ENCODE peak calls at places on chromosomes 4 and X, in four cellular contexts. K is heart left ventricle; L is pancreas; Y is effector memory CD4-positive, alpha-beta T cell. I is an unnamed sample. For H3K4me1, the result is how much of the 10 kb centered on the place peaks cover.

GRCh38 chr4:60611762-60612496 is 588.2 kb upstream of the ADGRL3 start:
- DNase-seq in K (no peak), L (no peak), Y (no peak), I (no peak)

GRCh38 chrX:20542072-20542471 is 275.4 kb upstream of the RPS6KA3 start:
- DNase-seq in K (no peak), L (no peak), Y (no peak), I (no peak)

GRCh38 chr4:889516-889915 is 42.6 kb downstream of the GAK start:
- DNase-seq in K (no peak), L (no peak), Y (no peak), I (no peak)

GRCh38 chr4:60726779-60727178 is 473.3 kb upstream of the ADGRL3 start:
- DNase-seq in K (no peak), L (no peak), Y (no peak), I (no peak)

GRCh38 chrX:34487364-34487763 is 169.7 kb downstream of the TMEM47 start:
- DNase-seq in K (no peak), L (no peak), Y (no peak), I (no peak)

GRCh38 chrX:41045960-41046567 is 39.2 kb upstream of the USP9X start:
- DNase-seq in K (no peak), L (no peak), Y (no peak), I (no peak)

GRCh38 chr4:34202154-34202553 is 2042.2 kb downstream of the ARAP2 start:
- DNase-seq in K (no peak), L (no peak), Y (no peak), I (no peak)

GRCh38 chrX:25226151-25226550 is 210.4 kb upstream of the ARX start:
- DNase-seq in K (no peak), L (no peak), Y (no peak), I (no peak)

GRCh38 chr4:46329118-46329976 is 60.6 kb downstream of the GABRA2 start:
- DNase-seq in K (no peak), L (peak), Y (no peak), I (no peak)

GRCh38 chr4:103111598-103111997 is 12.0 kb upstream of the BDH2 start:
- DNase-seq in K (no peak), L (no peak), Y (no peak), I (no peak)

GRCh38 chrX:17067534-17067933 is 121.1 kb downstream of the REPS2 start:
- DNase-seq in K (no peak), L (no peak), Y (no peak), I (no peak)

GRCh38 chr4:85968945-85969830 is 390.7 kb downstream of the MAPK10 start:
- DNase-seq in K (no peak), L (no peak), Y (no peak), I (no peak)

GRCh38 chr4:7384003-7384928 is 50.5 kb downstream of the PSAPL1 start:
- DNase-seq in K (peak), L (no peak), Y (no peak), I (no peak)

GRCh38 chr4:167052631-167053085 is 181.6 kb downstream of the SPOCK3 start:
- DNase-seq in K (no peak), L (no peak), Y (no peak), I (no peak)

GRCh38 chrX:538311-538710 is 92.3 kb upstream of the SHOX start:
- DNase-seq in K (no peak), L (no peak), Y (no peak), I (no peak)

GRCh38 chr4:173442223-173442932 is 43.5 kb upstream of the SCRG1 start:
- DNase-seq in K (no peak), L (no peak), Y (no peak), I (no peak)

GRCh38 chr4:143241892-143242291 is 57.2 kb downstream of the USP38 start:
- DNase-seq in K (no peak), L (peak), Y (no peak), I (no peak)

GRCh38 chr4:73869130-73870055 is at the start of gene CXCL1:
- DNase-seq in K (peak), L (peak), Y (no peak), I (peak)

GRCh38 chr4:46648088-46648744 is 258.3 kb upstream of the GABRA2 start:
- DNase-seq in K (no peak), L (no peak), Y (no peak), I (no peak)

GRCh38 chr4:123853651-123854050 is 457.1 kb downstream of the SPRY1 start:
- DNase-seq in K (no peak), L (no peak), Y (no peak), I (no peak)

GRCh38 chr4:532588-533317 is 33.7 kb downstream of the PIGG start:
- DNase-seq in K (no peak), L (no peak), Y (no peak), I (no peak)

GRCh38 chrX:72255445-72255844 is 16.6 kb upstream of the ERCC6L start:
- DNase-seq in K (no peak), L (peak), Y (no peak), I (no peak)

GRCh38 chrX:101291204-101291603 is at the start of gene TAF7L:
- DNase-seq in K (no peak), L (no peak), Y (no peak), I (no peak)

GRCh38 chr4:47469951-47470350 is 6.4 kb upstream of the COMMD8 start:
- DNase-seq in K (no peak), L (no peak), Y (no peak), I (no peak)

GRCh38 chr4:15006416-15007024 is 4.2 kb downstream of the CPEB2 start:
- DNase-seq in K (no peak), L (no peak), Y (no peak), I (no peak)

GRCh38 chrX:107537815-107538214 is 88.4 kb downstream of the FRMPD3 start:
- DNase-seq in K (no peak), L (no peak), Y (peak), I (no peak)

GRCh38 chr4:138538743-138539142 is 296.6 kb upstream of the SLC7A11 start:
- DNase-seq in K (no peak), L (no peak), Y (no peak), I (no peak)

DNA sequence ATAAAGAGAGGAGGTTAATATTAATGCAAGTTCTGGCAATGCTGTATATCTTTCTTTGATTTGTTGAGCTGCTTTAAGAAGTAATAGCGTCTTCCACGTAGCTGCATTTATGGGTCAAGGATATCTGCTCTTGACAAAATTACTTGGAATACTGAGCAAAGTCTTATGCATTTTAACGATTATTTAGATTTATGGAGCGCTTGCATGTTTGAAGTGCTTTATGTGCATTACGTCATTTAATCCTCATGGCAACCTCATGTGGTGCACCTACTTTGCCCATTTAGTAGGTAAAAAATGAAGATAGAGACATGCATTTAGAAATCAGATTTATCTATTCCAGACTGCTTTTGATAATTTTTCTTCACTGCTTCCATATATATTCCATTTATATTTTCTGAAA is 46.0 kb downstream of the DTHD1 start:
- DNase-seq in K (no peak), L (no peak), Y (no peak), I (no peak)
- H3K4me1 ChIP-seq in K (under half), L (under half), Y (under half), I (under half)

GRCh38 chr4:24473309-24473721 is 111.0 kb downstream of the DHX15 start:
- DNase-seq in K (peak), L (peak), Y (no peak), I (peak)
- H3K4me3 ChIP-seq in K (peak), L (peak), Y (peak), I (peak)

DNA sequence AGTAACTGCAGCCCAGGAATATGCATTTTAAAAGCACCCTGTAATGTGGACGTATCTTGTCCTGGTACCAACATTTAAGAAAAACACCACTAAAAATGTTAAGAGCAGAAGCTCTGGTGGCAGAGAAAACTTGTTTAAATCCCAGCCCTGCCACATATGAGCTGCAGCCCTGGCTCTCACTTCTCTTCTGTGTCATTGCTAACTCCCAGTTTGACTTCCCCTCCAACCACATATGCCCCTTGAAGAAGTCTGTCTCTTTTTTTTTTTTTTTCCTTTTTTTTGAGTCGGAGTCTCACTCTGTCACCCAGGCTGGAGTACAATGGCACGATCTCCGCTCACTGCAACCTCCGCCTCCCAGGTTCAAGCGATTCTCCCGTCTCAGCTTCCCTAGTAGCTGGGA is 14.8 kb downstream of the LHFPL1 start:
- DNase-seq in K (no peak), L (no peak), Y (no peak), I (no peak)
- H3K4me1 ChIP-seq in K (under half), L (under half), Y (under half), I (under half)

GRCh38 chr4:82044141-82044993 is 329.4 kb downstream of the HNRNPD start:
- DNase-seq in K (peak), L (peak), Y (no peak), I (peak)

GRCh38 chr4:82042042-82042441 is 331.7 kb downstream of the HNRNPD start:
- DNase-seq in K (no peak), L (no peak), Y (no peak), I (no peak)

GRCh38 chr4:82043081-82043808 is 330.5 kb downstream of the HNRNPD start:
- DNase-seq in K (no peak), L (peak), Y (no peak), I (no peak)

GRCh38 chr4:82045267-82045666 is 328.5 kb downstream of the HNRNPD start:
- DNase-seq in K (no peak), L (no peak), Y (no peak), I (no peak)

DNA sequence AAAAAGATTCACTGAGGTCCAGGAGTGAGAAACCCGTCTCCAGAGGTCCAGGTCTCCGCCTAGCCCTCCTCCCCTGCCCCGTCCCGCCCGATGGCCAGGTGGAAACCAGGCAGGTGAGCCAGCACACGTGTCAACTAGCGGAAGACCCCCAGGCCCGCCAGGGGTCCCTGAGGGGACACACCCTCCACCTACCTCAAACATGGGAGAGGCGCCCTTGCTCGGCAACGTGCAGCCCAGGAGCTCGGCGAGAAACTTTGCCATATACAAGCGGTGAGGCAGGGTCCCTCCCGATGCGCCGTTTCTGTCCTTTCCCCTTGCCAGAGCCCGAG is 330.0 kb downstream of the HNRNPD start:
- DNase-seq in K (no peak), L (no peak), Y (no peak), I (peak)
- H3K4me3 ChIP-seq in K (no peak), L (peak), Y (no peak), I (peak)

GRCh38 chr4:48778431-48779094 is 1.5 kb downstream of the FRYL start:
- DNase-seq in K (no peak), L (no peak), Y (no peak), I (no peak)
- H3K4me1 ChIP-seq in K (under half), L (under half), Y (under half), I (under half)

GRCh38 chrX:132564026-132564425 is 75.2 kb upstream of the MBNL3 start:
- DNase-seq in K (no peak), L (no peak), Y (no peak), I (no peak)

GRCh38 chrX:132568291-132568690 is 79.5 kb upstream of the MBNL3 start:
- DNase-seq in K (no peak), L (no peak), Y (no peak), I (no peak)

GRCh38 chrX:132561483-132561882 is 72.6 kb upstream of the MBNL3 start:
- DNase-seq in K (no peak), L (no peak), Y (no peak), I (no peak)

GRCh38 chrX:132561974-132562373 is 73.1 kb upstream of the MBNL3 start:
- DNase-seq in K (no peak), L (no peak), Y (no peak), I (no peak)

GRCh38 chrX:132565273-132565672 is 76.4 kb upstream of the MBNL3 start:
- DNase-seq in K (no peak), L (no peak), Y (no peak), I (no peak)
- H3K4me3 ChIP-seq in K (no peak), L (no peak), Y (no peak), I (no peak)

GRCh38 chr4:168098257-168098717 is 6.0 kb downstream of the ANXA10 start:
- DNase-seq in K (no peak), L (no peak), Y (no peak), I (no peak)
- H3K4me1 ChIP-seq in K (under half), L (under half), Y (under half), I (under half)

GRCh38 chr4:81632581-81633247 is 161.0 kb upstream of the RASGEF1B start:
- DNase-seq in K (no peak), L (no peak), Y (no peak), I (no peak)
- H3K4me3 ChIP-seq in K (no peak), L (no peak), Y (no peak), I (no peak)

GRCh38 chr4:54063224-54063623 is 1.2 kb downstream of the CHIC2 start:
- DNase-seq in K (no peak), L (no peak), Y (no peak), I (no peak)
- H3K4me1 ChIP-seq in K (half or more), L (under half), Y (under half), I (under half)

I was measured in prostate gland.